ENCODE peak calls at places on chromosomes 5 and 9, in seven cellular contexts. One of them, this sample, is unnamed.

GRCh38 chr5:159782197-159782994 is 133.9 kb upstream of the ADRA1B start:
- DNase-seq in PC-9: no peak
- DNase-seq in fibroblast of lung: no peak
- DNase-seq in psoas muscle: no peak
- DNase-seq in right cardiac atrium: no peak
- DNase-seq in neural progenitor cell: no peak
- DNase-seq in body of pancreas: no peak
- DNase-seq in this sample: no peak

GRCh38 chr9:126464694-126465441 is 138.2 kb downstream of the MVB12B start:
- DNase-seq in neural progenitor cell: no peak
- DNase-seq in body of pancreas: no peak
- DNase-seq in psoas muscle: no peak
- DNase-seq in PC-9: no peak
- DNase-seq in right cardiac atrium: no peak
- DNase-seq in fibroblast of lung: no peak
- DNase-seq in this sample: no peak

GRCh38 chr5:59340637-59341036 is 552.9 kb downstream of the PDE4D start:
- DNase-seq in neural progenitor cell: no peak
- DNase-seq in PC-9: no peak
- DNase-seq in right cardiac atrium: no peak
- DNase-seq in fibroblast of lung: no peak
- DNase-seq in body of pancreas: no peak
- DNase-seq in psoas muscle: no peak
- DNase-seq in this sample: no peak

GRCh38 chr5:21398511-21398910 is 1410.5 kb upstream of the CDH18 start:
- DNase-seq in neural progenitor cell: no peak
- DNase-seq in body of pancreas: no peak
- DNase-seq in psoas muscle: no peak
- DNase-seq in fibroblast of lung: peak
- DNase-seq in PC-9: no peak
- DNase-seq in right cardiac atrium: no peak
- DNase-seq in this sample: no peak

GRCh38 chr9:78713746-78714405 is 417.0 kb downstream of the PSAT1 start:
- DNase-seq in neural progenitor cell: no peak
- DNase-seq in right cardiac atrium: no peak
- DNase-seq in psoas muscle: no peak
- DNase-seq in PC-9: no peak
- DNase-seq in fibroblast of lung: peak
- DNase-seq in body of pancreas: no peak
- DNase-seq in this sample: no peak

GRCh38 chr5:68482199-68482598 is 266.6 kb downstream of the PIK3R1 start:
- DNase-seq in PC-9: no peak
- DNase-seq in neural progenitor cell: no peak
- DNase-seq in right cardiac atrium: no peak
- DNase-seq in psoas muscle: no peak
- DNase-seq in fibroblast of lung: no peak
- DNase-seq in body of pancreas: no peak
- DNase-seq in this sample: no peak

GRCh38 chr9:114097613-114098020 is 1.5 kb downstream of the KIF12 start:
- DNase-seq in right cardiac atrium: no peak
- DNase-seq in PC-9: no peak
- DNase-seq in fibroblast of lung: peak
- DNase-seq in neural progenitor cell: peak
- DNase-seq in psoas muscle: no peak
- DNase-seq in body of pancreas: peak
- DNase-seq in this sample: no peak

GRCh38 chr5:45578270-45578669 is 117.9 kb downstream of the HCN1 start:
- DNase-seq in psoas muscle: no peak
- DNase-seq in neural progenitor cell: no peak
- DNase-seq in body of pancreas: no peak
- DNase-seq in right cardiac atrium: no peak
- DNase-seq in fibroblast of lung: no peak
- DNase-seq in PC-9: peak
- DNase-seq in this sample: no peak

GRCh38 chr9:128215491-128216404 is 12.6 kb downstream of the DNM1 start:
- DNase-seq in right cardiac atrium: peak
- DNase-seq in body of pancreas: no peak
- DNase-seq in fibroblast of lung: peak
- DNase-seq in psoas muscle: peak
- DNase-seq in PC-9: no peak
- DNase-seq in neural progenitor cell: no peak
- DNase-seq in this sample: no peak

GRCh38 chr5:5422819-5423515 is 490 bp downstream of the ICE1 start:
- DNase-seq in body of pancreas: no peak
- DNase-seq in neural progenitor cell: no peak
- DNase-seq in PC-9: no peak
- DNase-seq in right cardiac atrium: peak
- DNase-seq in fibroblast of lung: no peak
- DNase-seq in psoas muscle: no peak
- DNase-seq in this sample: no peak

GRCh38 chr5:134411546-134412266 is at the start of gene CDKN2AIPNL:
- DNase-seq in fibroblast of lung: peak
- DNase-seq in body of pancreas: peak
- DNase-seq in right cardiac atrium: peak
- DNase-seq in neural progenitor cell: peak
- DNase-seq in PC-9: peak
- DNase-seq in psoas muscle: peak
- DNase-seq in this sample: peak

GRCh38 chr5:80860934-80861613 is 99.1 kb upstream of the RASGRF2 start:
- DNase-seq in right cardiac atrium: no peak
- DNase-seq in psoas muscle: no peak
- DNase-seq in fibroblast of lung: peak
- DNase-seq in neural progenitor cell: no peak
- DNase-seq in body of pancreas: no peak
- DNase-seq in PC-9: no peak
- DNase-seq in this sample: no peak

GRCh38 chr5:35041251-35041650 is 6.5 kb downstream of the AGXT2 start:
- DNase-seq in psoas muscle: no peak
- DNase-seq in body of pancreas: no peak
- DNase-seq in PC-9: no peak
- DNase-seq in neural progenitor cell: no peak
- DNase-seq in right cardiac atrium: no peak
- DNase-seq in fibroblast of lung: peak
- DNase-seq in this sample: no peak

GRCh38 chr9:103713631-103714030 is 380.5 kb upstream of the SMC2 start:
- DNase-seq in body of pancreas: no peak
- DNase-seq in fibroblast of lung: no peak
- DNase-seq in PC-9: no peak
- DNase-seq in psoas muscle: no peak
- DNase-seq in right cardiac atrium: no peak
- DNase-seq in neural progenitor cell: no peak
- DNase-seq in this sample: no peak

GRCh38 chr5:132372122-132372521 is 2.6 kb downstream of the SLC22A5 start:
- DNase-seq in fibroblast of lung: no peak
- DNase-seq in neural progenitor cell: no peak
- DNase-seq in PC-9: peak
- DNase-seq in psoas muscle: no peak
- DNase-seq in body of pancreas: no peak
- DNase-seq in right cardiac atrium: no peak
- DNase-seq in this sample: no peak

GRCh38 chr9:124457887-124458431 is 7.7 kb downstream of the ADGRD2 start:
- DNase-seq in right cardiac atrium: no peak
- DNase-seq in neural progenitor cell: no peak
- DNase-seq in psoas muscle: no peak
- DNase-seq in PC-9: no peak
- DNase-seq in body of pancreas: no peak
- DNase-seq in fibroblast of lung: no peak
- DNase-seq in this sample: no peak

GRCh38 chr9:78439192-78439865 is 142.4 kb downstream of the PSAT1 start:
- DNase-seq in psoas muscle: peak
- DNase-seq in fibroblast of lung: peak
- DNase-seq in PC-9: peak
- DNase-seq in neural progenitor cell: peak
- DNase-seq in body of pancreas: peak
- DNase-seq in right cardiac atrium: peak
- DNase-seq in this sample: peak

DNA sequence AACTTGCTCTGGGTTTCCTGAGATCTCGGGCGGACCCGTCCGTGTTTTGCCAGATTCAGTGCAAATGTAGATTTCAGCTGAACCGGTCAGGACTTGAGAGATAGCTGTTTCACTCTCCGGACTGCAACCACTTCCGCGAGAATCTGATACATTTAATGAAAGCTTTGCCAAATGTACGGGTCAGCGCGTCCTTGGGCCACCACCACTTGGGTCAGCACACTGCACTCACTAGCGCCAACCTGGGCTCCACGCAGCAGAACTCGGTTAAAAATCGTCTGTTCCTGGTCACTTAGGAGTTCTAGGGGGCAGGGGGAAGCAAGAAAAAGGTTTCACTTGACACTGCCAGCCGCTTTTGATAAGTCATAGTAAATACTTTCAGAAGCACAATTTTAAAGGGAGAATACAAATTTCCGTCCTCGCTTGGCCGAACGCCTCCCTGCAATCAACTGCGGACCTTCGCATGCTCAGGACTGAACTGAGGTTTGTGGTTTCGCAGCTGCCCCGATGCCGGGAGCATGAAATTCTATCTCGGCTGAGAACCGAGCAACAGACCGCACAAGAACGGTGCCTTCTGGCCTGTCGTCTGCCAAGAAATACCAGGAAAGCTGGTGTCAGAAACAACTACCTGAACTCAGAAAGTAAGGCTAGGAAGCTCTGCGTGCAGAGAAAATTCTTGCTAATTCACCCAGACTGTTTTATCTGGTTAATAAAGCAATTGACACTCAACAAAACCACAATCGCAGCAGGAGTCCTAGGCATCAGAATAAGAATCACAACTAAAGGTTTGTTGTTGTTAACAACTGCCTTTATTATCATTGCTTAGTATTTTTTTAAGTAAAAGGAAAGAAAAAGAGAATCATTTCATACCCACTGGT is 4.2 kb upstream of the ISL1 start:
- DNase-seq in psoas muscle: no peak
- DNase-seq in PC-9: peak
- DNase-seq in neural progenitor cell: peak
- DNase-seq in body of pancreas: peak
- DNase-seq in fibroblast of lung: peak
- DNase-seq in right cardiac atrium: no peak
- DNase-seq in this sample: no peak
- H3K27ac ChIP-seq in psoas muscle: no peak
- H3K27ac ChIP-seq in PC-9: no peak
- H3K27ac ChIP-seq in neural progenitor cell: no peak
- H3K27ac ChIP-seq in body of pancreas: peak
- H3K27ac ChIP-seq in fibroblast of lung: no peak
- H3K27ac ChIP-seq in right cardiac atrium: no peak
- H3K27ac ChIP-seq in this sample: no peak

DNA sequence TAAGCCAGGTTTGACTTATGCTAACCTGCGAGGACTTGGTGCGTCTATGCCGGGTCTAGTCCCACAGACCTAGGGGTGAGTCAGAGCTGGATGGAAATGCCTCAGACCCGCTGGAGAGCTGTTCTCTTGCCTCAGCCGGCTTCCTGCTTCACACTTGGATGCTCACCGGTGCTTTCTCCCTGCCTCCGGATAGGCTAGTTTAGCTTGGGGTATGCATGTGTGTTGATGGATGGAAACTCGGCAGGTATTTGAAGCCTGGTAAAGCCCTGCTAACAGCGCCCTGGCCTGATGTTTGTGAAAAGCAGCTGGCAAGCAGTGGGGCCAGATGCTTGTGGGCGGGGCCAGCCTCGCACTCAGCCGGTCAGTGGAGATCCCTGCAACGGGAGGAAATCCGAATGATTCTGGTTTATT is 29.3 kb downstream of the PRRC2B start:
- DNase-seq in fibroblast of lung: peak
- DNase-seq in right cardiac atrium: peak
- DNase-seq in neural progenitor cell: peak
- DNase-seq in PC-9: peak
- DNase-seq in psoas muscle: peak
- DNase-seq in body of pancreas: peak
- DNase-seq in this sample: peak
- H3K4me3 ChIP-seq in fibroblast of lung: peak
- H3K4me3 ChIP-seq in right cardiac atrium: no peak
- H3K4me3 ChIP-seq in neural progenitor cell: no peak
- H3K4me3 ChIP-seq in PC-9: no peak
- H3K4me3 ChIP-seq in psoas muscle: peak
- H3K4me3 ChIP-seq in body of pancreas: no peak
- H3K4me3 ChIP-seq in this sample: peak

GRCh38 chr9:91420471-91421021 is 3.1 kb downstream of the NFIL3 start:
- DNase-seq in right cardiac atrium: no peak
- DNase-seq in fibroblast of lung: peak
- DNase-seq in neural progenitor cell: no peak
- DNase-seq in body of pancreas: no peak
- DNase-seq in psoas muscle: no peak
- DNase-seq in PC-9: no peak
- DNase-seq in this sample: no peak

GRCh38 chr9:91423785-91424402 is at the start of gene NFIL3:
- DNase-seq in psoas muscle: peak
- DNase-seq in neural progenitor cell: peak
- DNase-seq in PC-9: peak
- DNase-seq in fibroblast of lung: peak
- DNase-seq in right cardiac atrium: peak
- DNase-seq in body of pancreas: peak
- DNase-seq in this sample: peak

GRCh38 chr9:91421022-91421765 is 2.4 kb downstream of the NFIL3 start:
- DNase-seq in PC-9: no peak
- DNase-seq in fibroblast of lung: peak
- DNase-seq in psoas muscle: peak
- DNase-seq in right cardiac atrium: peak
- DNase-seq in neural progenitor cell: peak
- DNase-seq in body of pancreas: peak
- DNase-seq in this sample: no peak

GRCh38 chr9:91422832-91423711 is 560 bp downstream of the NFIL3 start:
- DNase-seq in neural progenitor cell: peak
- DNase-seq in PC-9: peak
- DNase-seq in body of pancreas: peak
- DNase-seq in psoas muscle: peak
- DNase-seq in fibroblast of lung: peak
- DNase-seq in right cardiac atrium: peak
- DNase-seq in this sample: peak

DNA sequence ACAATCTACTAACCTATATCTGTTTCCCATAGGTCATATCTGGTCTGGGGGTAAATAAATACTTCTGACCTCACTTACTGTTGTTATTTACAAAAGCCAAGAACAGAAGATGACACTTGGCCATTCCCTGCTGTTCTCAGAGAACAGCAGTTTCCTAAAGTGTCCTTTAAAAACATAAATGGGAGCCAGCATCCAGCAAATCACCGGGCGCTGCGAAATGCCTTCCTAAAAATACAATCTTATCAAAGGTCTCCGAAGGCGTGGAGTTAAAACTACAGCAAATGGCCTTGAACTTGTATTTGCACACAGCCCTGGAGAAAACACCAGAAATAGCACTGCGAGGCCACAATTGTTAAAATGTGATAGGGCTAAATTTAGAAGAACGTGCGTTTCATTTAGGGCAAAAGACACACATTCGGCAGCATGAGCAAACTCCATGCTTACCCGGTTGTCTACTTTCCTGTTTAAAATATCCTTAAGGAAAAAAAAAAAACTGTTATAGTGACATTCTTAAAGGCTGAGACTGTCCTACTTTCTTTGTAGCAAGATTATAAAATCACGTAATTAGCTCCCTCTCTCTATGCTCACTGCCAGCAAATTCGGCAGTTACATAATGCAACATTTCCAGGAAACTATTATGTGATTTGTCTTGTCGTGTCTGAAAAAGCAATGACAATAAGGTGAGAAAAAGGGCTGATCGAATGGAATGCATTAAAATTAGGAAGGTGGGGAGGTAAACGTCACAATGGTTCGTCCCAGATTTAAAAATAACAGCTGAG is 1.5 kb downstream of the NFIL3 start:
- DNase-seq in PC-9: peak
- DNase-seq in fibroblast of lung: peak
- DNase-seq in right cardiac atrium: no peak
- DNase-seq in body of pancreas: peak
- DNase-seq in neural progenitor cell: no peak
- DNase-seq in psoas muscle: no peak
- DNase-seq in this sample: no peak
- H3K27ac ChIP-seq in PC-9: peak
- H3K27ac ChIP-seq in fibroblast of lung: peak
- H3K27ac ChIP-seq in right cardiac atrium: peak
- H3K27ac ChIP-seq in body of pancreas: peak
- H3K27ac ChIP-seq in neural progenitor cell: no peak
- H3K27ac ChIP-seq in psoas muscle: peak
- H3K27ac ChIP-seq in this sample: peak

GRCh38 chr9:87581949-87582637 is 84.4 kb downstream of the DAPK1 start:
- DNase-seq in fibroblast of lung: no peak
- DNase-seq in PC-9: no peak
- DNase-seq in body of pancreas: peak
- DNase-seq in right cardiac atrium: no peak
- DNase-seq in neural progenitor cell: no peak
- DNase-seq in psoas muscle: no peak
- DNase-seq in this sample: no peak
- H3K4me3 ChIP-seq in fibroblast of lung: no peak
- H3K4me3 ChIP-seq in PC-9: no peak
- H3K4me3 ChIP-seq in body of pancreas: no peak
- H3K4me3 ChIP-seq in right cardiac atrium: no peak
- H3K4me3 ChIP-seq in neural progenitor cell: no peak
- H3K4me3 ChIP-seq in psoas muscle: no peak
- H3K4me3 ChIP-seq in this sample: no peak